ENCODE peak calls at places on chromosomes 5 and 9, in four cellular contexts. D, O, T and R are unnamed samples.

GRCh38 chr5:157563373-157564148 is 12.0 kb downstream of the ADAM19 start:
- DNase-seq in D (no peak), O (no peak), T (peak), R (no peak)

GRCh38 chr9:93907551-93908199 is 47.5 kb downstream of the BARX1 start:
- DNase-seq in D (no peak), O (no peak), T (no peak), R (no peak)

GRCh38 chr9:137000177-137000930 is 4.0 kb upstream of the CLIC3 start:
- DNase-seq in D (peak), O (no peak), T (no peak), R (no peak)

GRCh38 chr9:122228906-122229837 is at the start of gene LHX6:
- DNase-seq in D (no peak), O (no peak), T (peak), R (no peak)

GRCh38 chr5:131264453-131265200 is 774 bp downstream of the CDC42SE2 start:
- DNase-seq in D (no peak), O (peak), T (peak), R (peak)

GRCh38 chr9:34227445-34227844 is 48.6 kb downstream of the UBAP1 start:
- DNase-seq in D (no peak), O (no peak), T (no peak), R (no peak)

GRCh38 chr9:21779397-21779796 is 23.0 kb upstream of the MTAP start:
- DNase-seq in D (no peak), O (no peak), T (no peak), R (no peak)

GRCh38 chr9:70586506-70586905 is 172.0 kb upstream of the KLF9 start:
- DNase-seq in D (no peak), O (no peak), T (peak), R (no peak)

GRCh38 chr5:98510111-98510510 is 263.4 kb upstream of the RGMB start:
- DNase-seq in D (no peak), O (no peak), T (peak), R (no peak)

GRCh38 chr9:17005085-17005484 is 129.8 kb upstream of the CNTLN start:
- DNase-seq in D (no peak), O (no peak), T (peak), R (no peak)

GRCh38 chr5:44842491-44843282 is 33.9 kb downstream of the MRPS30 start:
- DNase-seq in D (no peak), O (no peak), T (no peak), R (no peak)

GRCh38 chr5:10036136-10036535 is 213.6 kb downstream of the ATPSCKMT start:
- DNase-seq in D (no peak), O (no peak), T (no peak), R (no peak)

GRCh38 chr5:118653155-118653554 is 335.2 kb downstream of the DTWD2 start:
- DNase-seq in D (no peak), O (no peak), T (no peak), R (no peak)

GRCh38 chr5:80083115-80083890 is 48.2 kb downstream of the THBS4 start:
- DNase-seq in D (no peak), O (peak), T (peak), R (peak)

GRCh38 chr5:10291736-10292135 is 16.0 kb downstream of the CMBL start:
- DNase-seq in D (no peak), O (no peak), T (no peak), R (no peak)

GRCh38 chr9:114072181-114073140 is 5.6 kb downstream of the AMBP start:
- DNase-seq in D (no peak), O (no peak), T (no peak), R (no peak)

GRCh38 chr5:79510638-79511037 is 3.3 kb downstream of the HOMER1 start:
- DNase-seq in D (no peak), O (no peak), T (no peak), R (no peak)

GRCh38 chr9:125750656-125751035 is 3.5 kb downstream of the PBX3 start:
- DNase-seq in D (no peak), O (no peak), T (no peak), R (no peak)

GRCh38 chr5:159905496-159905895 is 10.8 kb upstream of the ADRA1B start:
- DNase-seq in D (no peak), O (no peak), T (no peak), R (no peak)

GRCh38 chr5:136731241-136731885 is 366.0 kb upstream of the TRPC7 start:
- DNase-seq in D (no peak), O (no peak), T (no peak), R (no peak)

GRCh38 chr5:33448118-33448517 is 7.4 kb downstream of the TARS1 start:
- DNase-seq in D (no peak), O (no peak), T (no peak), R (no peak)

DNA sequence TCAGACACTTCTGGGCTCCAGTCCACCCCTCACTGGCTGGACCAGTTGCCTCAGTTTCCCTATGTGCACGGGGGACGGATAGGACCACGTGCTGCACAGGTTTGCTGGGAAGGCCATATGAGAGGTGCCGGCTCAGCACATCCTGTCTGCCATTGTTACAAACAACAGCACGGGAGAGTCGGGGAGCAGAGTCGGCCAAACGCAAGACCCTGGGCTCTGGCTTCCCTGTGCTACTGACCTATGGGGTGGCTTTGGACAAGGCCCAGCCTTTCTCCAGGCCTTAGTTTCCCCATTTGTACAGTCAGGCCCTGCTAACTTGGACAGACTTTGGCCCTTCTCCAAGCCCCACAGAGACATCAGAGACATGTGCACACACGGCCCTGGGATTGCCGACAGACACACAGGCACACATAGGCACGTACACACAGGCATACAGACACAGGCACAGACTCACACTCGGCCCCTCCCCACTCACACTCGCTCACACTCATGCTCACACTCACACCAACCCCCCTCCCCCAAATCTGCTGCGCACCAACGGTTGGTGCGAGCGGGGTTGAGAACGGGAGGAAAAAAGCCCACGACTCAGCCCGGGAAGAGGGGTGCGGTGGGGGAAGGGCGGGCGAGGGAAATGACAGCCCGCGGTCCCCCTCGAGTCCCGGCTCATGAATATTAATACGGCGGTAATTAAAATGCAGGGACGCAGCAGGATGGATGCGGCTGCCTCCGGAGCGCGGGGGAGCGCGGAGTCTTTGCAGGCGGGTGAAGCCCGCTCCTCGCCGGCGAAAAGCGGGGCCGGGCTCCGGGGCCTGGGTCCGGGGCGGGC is 133.0 kb downstream of the C9orf50 start:
- DNase-seq in D (no peak), O (peak), T (peak), R (peak)
- TF ChIP-seq POLR2A in D (no peak), O (no peak), T (peak), R (no peak)

DNA sequence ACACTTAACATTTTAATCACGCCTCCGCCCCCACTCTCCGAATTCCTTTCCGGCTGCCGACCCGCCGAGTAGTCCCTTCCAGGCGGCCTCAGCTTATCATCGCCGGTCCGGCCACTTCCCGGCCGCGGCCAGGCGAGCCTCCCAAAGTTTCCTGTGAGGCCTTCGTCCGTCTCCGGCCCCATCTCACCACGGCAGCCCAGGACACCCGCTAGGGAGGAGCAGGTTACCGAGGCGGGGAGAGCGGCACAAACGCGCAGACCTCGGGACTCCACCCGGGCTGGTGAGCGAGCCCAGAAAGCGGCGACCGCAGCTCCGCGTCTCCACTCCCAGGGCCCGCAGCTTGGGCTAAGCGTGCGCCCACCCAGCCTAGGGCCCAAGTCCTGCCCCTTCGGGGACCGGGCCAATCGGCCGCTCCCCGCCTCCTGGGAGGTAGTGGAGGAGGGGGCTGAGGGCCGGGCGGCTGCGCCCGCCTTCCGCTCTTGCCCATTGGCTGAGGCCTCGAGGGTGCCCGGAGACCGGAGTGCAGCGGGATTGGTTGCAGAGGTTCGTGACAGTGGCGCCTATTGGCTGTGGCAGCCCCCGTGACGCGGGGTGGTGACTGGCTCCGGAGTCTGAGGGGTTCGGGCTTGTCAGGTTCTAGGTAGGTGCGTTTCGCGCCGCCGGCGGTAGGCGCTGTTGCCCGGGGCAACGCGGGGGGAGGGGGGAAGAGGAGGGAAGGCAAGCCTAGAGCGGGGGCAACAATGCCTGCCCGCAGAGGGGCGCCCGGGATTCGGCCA is 845 bp downstream of the FER start:
- DNase-seq in D (peak), O (peak), T (peak), R (peak)
- TF ChIP-seq POLR2A in D (peak), O (peak), T (peak), R (peak)

DNA sequence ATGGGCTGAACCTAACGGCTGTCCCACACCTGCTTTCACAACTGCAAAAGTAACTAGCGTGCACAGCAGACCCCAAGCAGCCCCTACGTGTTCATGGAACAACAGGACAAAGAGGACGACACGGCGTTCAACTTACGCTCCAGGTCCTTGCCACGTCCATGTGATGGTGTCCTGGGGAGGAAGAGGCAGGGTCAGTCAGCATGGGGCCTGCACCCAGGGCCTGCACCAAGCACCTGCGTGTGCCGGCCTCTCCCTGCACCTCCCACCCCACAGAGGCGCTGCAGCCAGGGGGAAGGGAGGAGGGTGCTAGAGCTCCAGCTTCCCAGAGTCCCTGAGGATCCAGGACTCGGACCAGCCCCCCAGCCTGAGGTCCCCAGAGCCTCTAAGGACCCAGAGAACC is 35.6 kb upstream of the SLC6A3 start:
- DNase-seq in D (no peak), O (no peak), T (no peak), R (no peak)
- TF ChIP-seq POLR2A in D (no peak), O (no peak), T (no peak), R (no peak)

DNA sequence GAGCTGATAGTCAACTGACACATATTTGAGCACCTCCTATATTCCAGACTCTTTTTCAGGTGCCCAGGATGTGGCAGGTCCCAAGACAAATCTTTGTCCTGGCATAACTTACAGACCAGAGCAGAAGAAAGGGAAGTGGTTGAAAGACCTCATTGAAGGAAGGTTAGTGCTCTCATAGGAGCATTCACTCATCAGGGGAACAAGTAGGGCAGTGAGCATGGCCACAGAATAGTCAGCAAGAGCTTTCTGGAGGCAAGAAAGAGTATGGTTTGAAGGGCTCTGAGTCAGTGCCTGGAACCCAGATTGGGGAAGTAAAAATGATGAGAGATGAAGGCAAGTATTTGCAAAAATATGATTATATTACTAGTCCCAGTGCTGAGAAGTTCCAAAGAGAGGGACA is 25.0 kb upstream of the ERMP1 start:
- DNase-seq in D (no peak), O (no peak), T (no peak), R (no peak)
- TF ChIP-seq POLR2A in D (no peak), O (no peak), T (no peak), R (no peak)

GRCh38 chr5:132407970-132408369 is 38.5 kb downstream of the SLC22A5 start:
- DNase-seq in D (no peak), O (peak), T (no peak), R (no peak)

GRCh38 chr5:132408965-132409364 is 39.5 kb downstream of the SLC22A5 start:
- DNase-seq in D (no peak), O (peak), T (no peak), R (no peak)

GRCh38 chr5:132408456-132408855 is 38.9 kb downstream of the SLC22A5 start:
- DNase-seq in D (no peak), O (peak), T (no peak), R (no peak)

GRCh38 chr5:132411382-132411925 is 41.9 kb downstream of the SLC22A5 start:
- DNase-seq in D (no peak), O (no peak), T (no peak), R (no peak)

GRCh38 chr5:132410451-132411381 is 41.2 kb downstream of the SLC22A5 start:
- DNase-seq in D (peak), O (peak), T (peak), R (peak)
- TF ChIP-seq POLR2A in D (peak), O (no peak), T (peak), R (peak)

GRCh38 chr5:1312993-1313833 is 18.3 kb upstream of the TERT start:
- DNase-seq in D (peak), O (peak), T (no peak), R (no peak)
- TF ChIP-seq POLR2A in D (peak), O (no peak), T (no peak), R (no peak)

GRCh38 chr5:128082551-128083032 is 974 bp upstream of the SLC12A2 start:
- DNase-seq in D (no peak), O (no peak), T (no peak), R (no peak)
- TF ChIP-seq POLR2A in D (no peak), O (no peak), T (no peak), R (no peak)

DNA sequence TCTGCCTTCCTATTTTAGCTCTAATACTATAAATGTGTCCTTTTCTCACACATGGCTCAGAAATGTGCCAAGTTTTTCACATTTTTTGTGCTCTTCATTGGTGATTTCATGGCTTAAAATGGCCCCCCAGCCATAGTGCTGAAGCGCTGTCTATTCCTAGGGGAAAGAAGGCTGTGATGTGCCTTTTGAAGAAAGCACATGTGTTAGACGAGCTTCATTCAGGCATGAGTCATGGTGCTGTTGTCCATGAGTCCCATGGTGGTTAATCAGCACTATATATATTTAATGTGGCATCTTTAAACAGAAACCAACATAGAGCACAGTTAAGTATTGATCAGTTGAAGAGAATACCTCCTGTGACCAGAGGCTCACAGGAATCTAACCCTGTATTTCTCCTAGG is 55.8 kb downstream of the PDE8B start:
- DNase-seq in D (no peak), O (no peak), T (no peak), R (no peak)
- TF ChIP-seq POLR2A in D (no peak), O (no peak), T (no peak), R (no peak)

DNA sequence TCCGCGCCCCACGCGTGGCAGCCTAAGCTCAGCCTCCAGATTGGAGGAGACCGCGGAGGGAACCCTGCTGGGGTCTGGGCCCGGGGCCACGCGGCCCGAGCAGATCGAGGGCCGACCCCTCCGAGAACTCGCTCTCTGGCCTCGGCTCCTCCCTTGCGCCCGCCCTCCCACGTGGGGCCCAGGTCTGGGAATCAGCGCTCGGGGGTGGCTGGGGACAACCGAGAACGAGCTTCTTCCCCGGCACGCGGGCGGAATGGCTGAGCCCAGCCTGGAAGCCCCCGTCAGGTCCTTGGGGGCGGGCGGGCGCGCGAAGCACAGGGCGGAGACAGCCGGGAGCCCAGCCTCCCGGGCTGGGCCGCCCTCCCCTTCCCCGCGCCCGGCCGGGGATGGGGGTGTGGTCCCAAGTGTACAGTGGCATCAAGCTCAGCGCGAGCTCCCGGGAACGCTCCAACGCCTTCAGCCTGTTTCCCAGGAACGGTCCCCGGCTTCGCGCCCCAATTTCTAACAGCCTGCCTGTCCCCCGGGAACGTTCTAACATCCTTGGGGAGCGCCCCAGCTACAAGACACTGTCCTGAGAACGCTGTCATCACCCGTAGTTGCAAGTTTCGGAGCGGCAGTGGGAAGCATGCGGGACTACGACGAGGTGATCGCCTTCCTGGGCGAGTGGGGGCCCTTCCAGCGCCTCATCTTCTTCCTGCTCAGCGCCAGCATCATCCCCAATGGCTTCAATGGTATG is at the start of gene SLC22A4:
- DNase-seq in D (peak), O (peak), T (peak), R (peak)
- TF ChIP-seq POLR2A in D (no peak), O (peak), T (peak), R (peak)